ENCODE peak calls at places on chromosomes 6 and 20, in four cellular contexts. W, D, T and P are unnamed samples. For H3K9me3, the result is how much of the 10 kb centered on the place peaks cover.

GRCh38 chr6:128208078-128208477 is 307.2 kb upstream of the THEMIS start:
- DNase-seq in W (no peak), D (peak), T (no peak), P (no peak)

GRCh38 chr6:2531426-2532208 is 219.1 kb downstream of the MYLK4 start:
- DNase-seq in W (no peak), D (peak), T (no peak), P (no peak)

GRCh38 chr6:42441059-42441471 is 10.7 kb downstream of the TRERF1 start:
- DNase-seq in W (no peak), D (no peak), T (no peak), P (no peak)

GRCh38 chr6:84764332-84765049 is at the start of gene TBX18:
- DNase-seq in W (peak), D (no peak), T (no peak), P (peak)

GRCh38 chr6:33620158-33620583 is 951 bp upstream of the ITPR3 start:
- DNase-seq in W (peak), D (peak), T (peak), P (peak)

GRCh38 chr20:24823989-24824693 is 124.9 kb upstream of the CST7 start:
- DNase-seq in W (no peak), D (no peak), T (no peak), P (no peak)

GRCh38 chr6:145544031-145544430 is 191.3 kb downstream of the EPM2A start:
- DNase-seq in W (no peak), D (peak), T (no peak), P (no peak)

GRCh38 chr6:44116643-44117382 is 10.4 kb downstream of the MRPL14 start:
- DNase-seq in W (no peak), D (peak), T (no peak), P (no peak)

GRCh38 chr20:35007891-35008290 is 52.2 kb downstream of the MYH7B start:
- DNase-seq in W (peak), D (no peak), T (no peak), P (no peak)

GRCh38 chr20:43844778-43845614 is 69.7 kb upstream of the TOX2 start:
- DNase-seq in W (no peak), D (peak), T (no peak), P (peak)

DNA sequence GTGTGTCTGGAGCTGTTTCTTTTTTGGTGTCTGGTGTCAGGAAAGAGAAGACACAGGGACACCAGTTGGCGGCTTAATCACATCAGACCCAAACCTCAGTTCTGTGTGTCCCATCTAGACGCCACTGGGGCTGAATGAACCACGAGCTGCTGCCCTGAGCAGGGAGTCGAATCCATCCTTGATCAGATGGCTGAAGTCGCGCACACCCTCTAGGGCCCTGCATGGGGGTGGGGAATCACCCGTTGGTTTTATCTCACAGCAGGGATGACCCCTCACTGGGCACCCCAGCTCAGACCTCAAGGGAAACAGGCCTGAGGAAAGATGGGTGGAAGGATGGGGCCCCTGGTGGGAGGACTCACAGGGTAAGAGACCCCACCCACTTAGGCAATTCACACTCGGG is 344.1 kb downstream of the PREX1 start:
- DNase-seq in W (no peak), D (no peak), T (no peak), P (no peak)
- H3K9me3 ChIP-seq in W (under half), D (under half), T (under half), P (under half)

GRCh38 chr20:57062696-57063270 is 203.7 kb downstream of the BMP7 start:
- DNase-seq in W (no peak), D (no peak), T (no peak), P (no peak)
- H3K27ac ChIP-seq in W (no peak), D (no peak), T (no peak), P (no peak)

GRCh38 chr6:87791029-87791428 is 89.0 kb upstream of the AKIRIN2 start:
- DNase-seq in W (no peak), D (no peak), T (no peak), P (no peak)

GRCh38 chr6:87788141-87788540 is 86.1 kb upstream of the AKIRIN2 start:
- DNase-seq in W (no peak), D (peak), T (no peak), P (no peak)

GRCh38 chr6:87791485-87791884 is 89.5 kb upstream of the AKIRIN2 start:
- DNase-seq in W (no peak), D (no peak), T (no peak), P (peak)

GRCh38 chr6:87789900-87790290 is 87.9 kb upstream of the AKIRIN2 start:
- DNase-seq in W (no peak), D (no peak), T (no peak), P (no peak)

GRCh38 chr6:87789198-87789899 is 87.3 kb upstream of the AKIRIN2 start:
- DNase-seq in W (no peak), D (peak), T (no peak), P (peak)
- H3K4me3 ChIP-seq in W (no peak), D (no peak), T (no peak), P (no peak)

DNA sequence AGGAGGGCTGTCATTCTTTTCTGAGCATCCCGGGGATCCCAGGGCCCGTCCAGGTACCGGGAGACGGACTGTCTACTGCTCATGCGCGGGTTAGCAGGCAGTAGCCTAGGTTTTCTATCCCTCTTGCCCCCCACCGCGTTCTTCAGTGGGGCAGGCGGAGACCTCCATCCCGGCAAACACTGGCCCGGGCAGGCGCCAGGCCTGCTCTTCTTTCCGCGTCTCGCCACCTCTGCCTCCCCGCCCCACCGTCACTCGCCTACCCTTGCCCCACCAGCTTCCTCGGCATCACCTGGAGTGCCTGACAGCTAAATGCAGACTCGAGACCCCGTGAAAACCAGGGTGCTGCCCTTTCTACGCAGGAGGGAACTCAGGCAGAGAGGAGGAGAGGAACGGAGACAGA is 1937.7 kb upstream of the DEFB115 start:
- DNase-seq in W (no peak), D (no peak), T (no peak), P (no peak)
- H3K9me3 ChIP-seq in W (under half), D (under half), T (under half), P (under half)